ENCODE peak calls at places on chromosomes 16 and 17, in six cellular contexts. V is hepatocyte; K is NB4; T is CD8-positive, alpha-beta T cell; W is foreskin keratinocyte; L is endothelial cell. S is an unnamed sample.

GRCh38 chr16:89304181-89304851 is 86.8 kb downstream of the ZNF778 start:
- DNase-seq in V (no peak), K (no peak), T (no peak), W (no peak), L (no peak), S (no peak)

GRCh38 chr16:78434401-78434800 is 334.9 kb downstream of the WWOX start:
- DNase-seq in V (no peak), K (no peak), T (no peak), W (no peak), L (no peak), S (no peak)

GRCh38 chr16:27431773-27432599 is 30.0 kb downstream of the IL21R start:
- DNase-seq in V (no peak), K (no peak), T (peak), W (peak), L (peak), S (no peak)

GRCh38 chr17:3879181-3879580 is 13.7 kb downstream of the CAMKK1 start:
- DNase-seq in V (peak), K (no peak), T (no peak), W (no peak), L (no peak), S (no peak)

GRCh38 chr17:46212634-46213435 is 19.6 kb upstream of the KANSL1 start:
- DNase-seq in V (peak), K (peak), T (peak), W (peak), L (peak), S (no peak)

GRCh38 chr16:9048302-9048700 is 43.1 kb upstream of the HAPSTR1 start:
- DNase-seq in V (no peak), K (no peak), T (no peak), W (no peak), L (no peak), S (no peak)

GRCh38 chr17:33328129-33328528 is 35.0 kb upstream of the ASIC2 start:
- DNase-seq in V (peak), K (peak), T (no peak), W (no peak), L (peak), S (no peak)

GRCh38 chr16:84040823-84041391 is 1.7 kb downstream of the SLC38A8 start:
- DNase-seq in V (no peak), K (no peak), T (no peak), W (peak), L (no peak), S (no peak)

GRCh38 chr17:29614345-29615047 is 8.2 kb downstream of the CORO6 start:
- DNase-seq in V (no peak), K (no peak), T (no peak), W (no peak), L (no peak), S (no peak)

GRCh38 chr17:74646231-74646630 is 22.7 kb upstream of the CD300E start:
- DNase-seq in V (no peak), K (peak), T (no peak), W (peak), L (no peak), S (no peak)
- TF ChIP-seq CTCF in V (peak), K (peak), T (no peak), W (peak), L (no peak), S (no peak)

GRCh38 chr17:42980274-42980765 is at the start of gene RUNDC1:
- DNase-seq in V (peak), K (peak), T (peak), W (peak), L (peak), S (peak)

GRCh38 chr17:42979511-42980273 is at the start of gene PTGES3L:
- DNase-seq in V (peak), K (peak), T (no peak), W (no peak), L (peak), S (no peak)

GRCh38 chr17:42984486-42984885 is 4.1 kb downstream of the RUNDC1 start:
- DNase-seq in V (no peak), K (no peak), T (no peak), W (no peak), L (no peak), S (no peak)

GRCh38 chr17:42982266-42982665 is 1.9 kb downstream of the RUNDC1 start:
- DNase-seq in V (no peak), K (no peak), T (no peak), W (no peak), L (no peak), S (no peak)

GRCh38 chr17:42980766-42981397 is 517 bp downstream of the RUNDC1 start:
- DNase-seq in V (peak), K (peak), T (peak), W (peak), L (peak), S (no peak)
- TF ChIP-seq CTCF in V (peak), K (no peak), T (peak), W (peak), L (no peak), S (no peak)

DNA sequence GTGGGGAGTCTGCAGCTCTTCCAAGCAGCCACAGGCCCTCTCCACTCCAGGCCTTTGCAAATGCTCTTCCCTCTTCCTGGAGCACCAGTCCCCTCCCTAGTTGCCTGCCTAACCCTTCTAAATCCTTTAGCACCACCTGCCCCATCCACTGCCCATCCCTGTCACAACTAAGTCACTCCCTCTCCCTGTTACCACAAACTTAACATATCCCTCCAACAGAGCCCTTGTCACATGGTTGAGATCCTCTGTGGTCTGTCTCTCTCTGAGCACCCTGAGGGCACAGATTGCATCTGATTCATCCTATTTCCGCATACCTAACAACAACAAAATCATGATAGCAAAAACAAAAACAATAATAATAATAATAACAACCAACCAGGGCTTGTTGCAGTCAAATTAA is 11.0 kb upstream of the BEAN1 start:
- DNase-seq in V (no peak), K (no peak), T (no peak), W (peak), L (no peak), S (no peak)
- TF ChIP-seq CTCF in V (no peak), K (no peak), T (no peak), W (no peak), L (no peak), S (no peak)

GRCh38 chr17:8740486-8740885 is 4.2 kb downstream of the CCDC42 start:
- DNase-seq in V (no peak), K (no peak), T (peak), W (no peak), L (no peak), S (no peak)
- TF ChIP-seq CTCF in V (no peak), K (no peak), T (no peak), W (no peak), L (no peak), S (no peak)